ENCODE peak calls at places on chromosomes 2 and 18, in four cellular contexts. One of them, this sample, is unnamed.

GRCh38 chr2:45888167-45888566 is 236.7 kb downstream of the PRKCE start:
- DNase-seq in HepG2: no peak
- DNase-seq in H54: no peak
- DNase-seq in posterior vena cava: no peak
- DNase-seq in this sample: no peak

GRCh38 chr2:109185801-109186570 is 57.0 kb downstream of the SH3RF3 start:
- DNase-seq in HepG2: no peak
- DNase-seq in H54: no peak
- DNase-seq in posterior vena cava: no peak
- DNase-seq in this sample: no peak

GRCh38 chr2:186554450-186554849 is 35.4 kb upstream of the ITGAV start:
- DNase-seq in HepG2: no peak
- DNase-seq in H54: no peak
- DNase-seq in posterior vena cava: no peak
- DNase-seq in this sample: no peak

GRCh38 chr2:48328972-48329723 is 200.8 kb upstream of the STON1 start:
- DNase-seq in HepG2: peak
- DNase-seq in H54: no peak
- DNase-seq in posterior vena cava: no peak
- DNase-seq in this sample: no peak

GRCh38 chr2:85516649-85517389 is 22.1 kb upstream of the MAT2A start:
- DNase-seq in HepG2: peak
- DNase-seq in H54: no peak
- DNase-seq in posterior vena cava: no peak
- DNase-seq in this sample: no peak

GRCh38 chr2:227106845-227107759 is 56.9 kb downstream of the COL4A4 start:
- DNase-seq in HepG2: peak
- DNase-seq in H54: peak
- DNase-seq in posterior vena cava: no peak
- DNase-seq in this sample: peak

GRCh38 chr2:64770781-64771334 is 117.1 kb upstream of the SERTAD2 start:
- DNase-seq in HepG2: no peak
- DNase-seq in H54: peak
- DNase-seq in posterior vena cava: no peak
- DNase-seq in this sample: no peak

GRCh38 chr2:240319221-240319854 is 116.1 kb upstream of the GPC1 start:
- DNase-seq in HepG2: no peak
- DNase-seq in H54: no peak
- DNase-seq in posterior vena cava: peak
- DNase-seq in this sample: no peak

GRCh38 chr18:34223893-34224422 is 755 bp downstream of the NOL4 start:
- DNase-seq in HepG2: no peak
- DNase-seq in H54: no peak
- DNase-seq in posterior vena cava: no peak
- DNase-seq in this sample: no peak

GRCh38 chr2:66577331-66578041 is 142.6 kb downstream of the MEIS1 start:
- DNase-seq in HepG2: no peak
- DNase-seq in H54: no peak
- DNase-seq in posterior vena cava: peak
- DNase-seq in this sample: no peak

GRCh38 chr2:96574364-96574763 is 37.8 kb downstream of the ARID5A start:
- DNase-seq in HepG2: no peak
- DNase-seq in H54: no peak
- DNase-seq in posterior vena cava: no peak
- DNase-seq in this sample: no peak

GRCh38 chr18:2154278-2154677 is 417.0 kb downstream of the METTL4 start:
- DNase-seq in HepG2: no peak
- DNase-seq in H54: no peak
- DNase-seq in posterior vena cava: no peak
- DNase-seq in this sample: no peak

GRCh38 chr2:73494031-73494430 is 108.4 kb downstream of the ALMS1 start:
- DNase-seq in HepG2: peak
- DNase-seq in H54: peak
- DNase-seq in posterior vena cava: no peak
- DNase-seq in this sample: no peak

GRCh38 chr2:228819701-228820100 is 451.4 kb downstream of the PID1 start:
- DNase-seq in HepG2: no peak
- DNase-seq in H54: no peak
- DNase-seq in posterior vena cava: no peak
- DNase-seq in this sample: no peak

GRCh38 chr18:3059272-3059671 is 46.3 kb upstream of the LPIN2 start:
- DNase-seq in HepG2: no peak
- DNase-seq in H54: no peak
- DNase-seq in posterior vena cava: no peak
- DNase-seq in this sample: no peak

GRCh38 chr2:57881998-57882884 is 164.4 kb upstream of the VRK2 start:
- DNase-seq in HepG2: peak
- DNase-seq in H54: no peak
- DNase-seq in posterior vena cava: no peak
- DNase-seq in this sample: no peak

GRCh38 chr2:30029804-30030203 is 108.4 kb upstream of the ALK start:
- DNase-seq in HepG2: no peak
- DNase-seq in H54: no peak
- DNase-seq in posterior vena cava: no peak
- DNase-seq in this sample: no peak

GRCh38 chr2:36781907-36782635 is 85.6 kb downstream of the VIT start:
- DNase-seq in HepG2: no peak
- DNase-seq in H54: no peak
- DNase-seq in posterior vena cava: peak
- DNase-seq in this sample: no peak

GRCh38 chr2:136137982-136138381 is 20.0 kb upstream of the CXCR4 start:
- DNase-seq in HepG2: no peak
- DNase-seq in H54: no peak
- DNase-seq in posterior vena cava: no peak
- DNase-seq in this sample: no peak

GRCh38 chr2:205115516-205115915 is 566.8 kb upstream of the NRP2 start:
- DNase-seq in HepG2: no peak
- DNase-seq in H54: no peak
- DNase-seq in posterior vena cava: no peak
- DNase-seq in this sample: no peak

GRCh38 chr2:120576509-120577474 is 158.9 kb upstream of the GLI2 start:
- DNase-seq in HepG2: no peak
- DNase-seq in H54: no peak
- DNase-seq in posterior vena cava: no peak
- DNase-seq in this sample: peak

GRCh38 chr2:162623888-162624287 is 214.7 kb downstream of the KCNH7 start:
- DNase-seq in HepG2: no peak
- DNase-seq in H54: no peak
- DNase-seq in posterior vena cava: no peak
- DNase-seq in this sample: no peak

GRCh38 chr2:64643838-64644219 is 9.9 kb downstream of the SERTAD2 start:
- DNase-seq in HepG2: no peak
- DNase-seq in H54: no peak
- DNase-seq in posterior vena cava: no peak
- DNase-seq in this sample: no peak

GRCh38 chr2:120803085-120803484 is 67.4 kb downstream of the GLI2 start:
- DNase-seq in HepG2: no peak
- DNase-seq in H54: no peak
- DNase-seq in posterior vena cava: no peak
- DNase-seq in this sample: no peak

This sample was measured in NCI-H526.